ENCODE peak calls at places on chromosome 14, in eight cellular contexts. B is fibroblast of lung; V is pancreas; C is nephron progenitor cell; P is foreskin fibroblast; K is right lobe of liver; R is activated CD8-positive, alpha-beta T cell treated with anti-CD3 and anti-CD28 coated beads for 36 hours; L is adrenal gland. S is an unnamed sample.
A peak's percentile ranks its signal among the peaks of the same experiment; 100 is the strongest.

GRCh38 chr14:23513005-23513412 is 38.6 kb downstream of the ZFHX2 start:
- DNase-seq in V (no peak), L (no peak), K (no peak), B (no peak), R (no peak), P (no peak), C (no peak), S (no peak)

GRCh38 chr14:73143003-73143402 is 6.7 kb downstream of the PSEN1 start:
- DNase-seq in P (no peak), R (no peak), C (no peak), K (no peak), L (no peak), B (no peak), V (no peak), S (no peak)

GRCh38 chr14:103556976-103557758 is 5.3 kb downstream of the BAG5 start:
- DNase-seq in R (no peak), L (no peak), B (no peak), P (no peak), C (no peak), V (peak; percentile 4), K (no peak), S (no peak)

GRCh38 chr14:32469388-32470160 is 140.5 kb downstream of the AKAP6 start:
- DNase-seq in B (peak; percentile 82), R (no peak), P (no peak), K (no peak), V (no peak), C (no peak), L (no peak), S (peak; percentile 20)

GRCh38 chr14:26863736-26864135 is 265.9 kb upstream of the NOVA1 start:
- DNase-seq in K (no peak), R (no peak), V (no peak), P (peak; percentile 41), C (no peak), L (no peak), B (peak; percentile 41), S (no peak)

GRCh38 chr14:40367717-40368116 is 935.5 kb upstream of the FBXO33 start:
- DNase-seq in R (no peak), C (no peak), B (no peak), V (no peak), L (no peak), P (no peak), K (no peak), S (no peak)

GRCh38 chr14:104603623-104604401 is 760 bp downstream of the TMEM179 start:
- DNase-seq in B (no peak), P (no peak), L (peak; percentile 11), K (peak; percentile 38), C (no peak), R (no peak), V (peak; percentile 76), S (no peak)

GRCh38 chr14:55221186-55221585 is 29.8 kb upstream of the DLGAP5 start:
- DNase-seq in P (peak; percentile 31), R (no peak), C (no peak), B (peak; percentile 31), L (no peak), K (no peak), V (no peak), S (no peak)

GRCh38 chr14:104732931-104733681 is 9.1 kb downstream of the ADSS1 start:
- DNase-seq in R (no peak), L (no peak), B (no peak), V (no peak), P (no peak), K (no peak), C (no peak), S (no peak)

GRCh38 chr14:59455411-59455810 is 9.8 kb downstream of the GPR135 start:
- DNase-seq in R (no peak), L (no peak), V (no peak), C (no peak), K (no peak), P (peak; percentile 77), B (peak; percentile 42), S (no peak)

GRCh38 chr14:50823051-50823762 is 7.8 kb downstream of the NIN start:
- DNase-seq in V (no peak), P (no peak), R (peak; percentile 64), L (no peak), K (no peak), B (peak; percentile 44), C (no peak), S (no peak)

GRCh38 chr14:70782361-70782760 is 27.0 kb downstream of the MAP3K9 start:
- DNase-seq in R (no peak), P (peak; percentile 33), V (no peak), K (no peak), L (no peak), C (no peak), B (no peak), S (no peak)

GRCh38 chr14:49617846-49618519 is 2.4 kb downstream of the RPL36AL start:
- DNase-seq in V (no peak), K (no peak), B (no peak), P (no peak), C (no peak), L (no peak), R (no peak), S (no peak)

GRCh38 chr14:51089278-51089677 is 5.6 kb downstream of the TRIM9 start:
- DNase-seq in L (no peak), P (no peak), R (no peak), C (no peak), B (no peak), K (no peak), V (no peak), S (no peak)

GRCh38 chr14:62778847-62779246 is 266.4 kb downstream of the KCNH5 start:
- DNase-seq in V (no peak), L (no peak), B (peak; percentile 81), R (no peak), K (no peak), C (no peak), P (no peak), S (no peak)

GRCh38 chr14:72608391-72609204 is 285.3 kb downstream of the DPF3 start:
- DNase-seq in P (peak; percentile 93), R (no peak), L (no peak), B (peak; percentile 91), V (no peak), C (no peak), K (no peak), S (peak; percentile 66)

GRCh38 chr14:63275611-63276010 is 43.1 kb downstream of the GPHB5 start:
- DNase-seq in B (no peak), R (no peak), P (no peak), K (no peak), L (no peak), V (no peak), C (no peak), S (no peak)

GRCh38 chr14:81023095-81023710 is 67.8 kb downstream of the TSHR start:
- DNase-seq in B (no peak), K (no peak), V (no peak), C (no peak), P (no peak), L (no peak), R (no peak), S (no peak)

GRCh38 chr14:29650554-29651269 is 276.9 kb downstream of the PRKD1 start:
- DNase-seq in P (no peak), V (no peak), C (no peak), B (no peak), R (no peak), L (no peak), K (no peak), S (no peak)

DNA sequence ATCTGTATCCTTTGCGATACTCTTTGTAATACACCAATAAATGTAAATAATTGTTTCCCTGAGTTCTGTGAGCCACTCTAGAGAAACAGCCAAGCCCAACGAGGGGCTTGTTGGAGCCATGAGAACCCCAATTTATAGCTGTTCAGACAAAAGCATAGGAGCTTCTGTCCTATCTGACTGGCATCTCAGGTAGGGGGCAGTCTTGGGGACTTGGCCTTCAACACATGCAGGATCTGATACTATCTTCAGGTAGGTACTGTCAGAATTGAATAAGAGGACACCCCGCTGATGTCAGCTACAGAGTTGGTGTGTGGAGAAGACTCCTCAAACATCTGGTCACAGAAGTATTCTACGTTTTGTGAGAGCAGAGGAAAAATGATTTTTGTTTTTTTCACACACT is 25.3 kb downstream of the TXNDC16 start:
- DNase-seq in C (no peak), L (no peak), V (no peak), B (no peak), K (no peak), R (peak; percentile 7), P (no peak), S (no peak)
- TF ChIP-seq CTCF in C (no peak), L (no peak), V (no peak), B (no peak), K (no peak), R (no peak), P (no peak), S (no peak)

DNA sequence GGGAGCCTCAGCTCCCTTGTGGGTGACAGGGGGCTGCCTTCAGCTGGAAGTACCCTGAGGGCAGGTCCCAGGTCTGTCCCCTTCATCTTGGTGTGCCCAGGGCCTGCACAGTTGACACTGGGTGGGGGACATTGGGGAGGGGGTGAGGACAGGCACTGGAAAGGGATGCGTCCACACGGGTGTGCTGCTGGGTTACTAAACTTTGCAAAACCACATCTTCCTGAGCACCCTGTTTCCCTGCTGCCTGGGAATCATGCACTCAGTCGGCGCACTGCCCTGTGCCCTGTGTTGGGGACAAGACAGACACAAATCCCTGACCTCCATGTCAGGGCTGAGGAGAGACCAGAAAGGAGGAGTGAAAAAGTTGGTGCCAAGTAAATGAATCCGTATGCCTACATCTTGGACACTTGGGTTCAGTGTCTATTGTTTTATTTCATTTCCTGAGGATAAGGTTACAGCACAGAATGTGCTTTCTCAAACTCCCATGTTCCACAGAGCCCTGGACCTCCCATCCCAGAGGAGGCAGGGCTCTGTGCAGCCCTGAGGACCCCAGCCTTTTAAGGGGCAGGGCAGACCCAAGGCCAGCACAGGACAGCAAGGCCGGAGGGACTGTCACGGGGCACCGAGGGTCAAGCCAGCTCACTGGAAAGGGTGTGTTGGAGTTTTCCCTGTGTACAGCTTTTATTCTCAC is 2.9 kb upstream of the SLC25A29 start:
- DNase-seq in B (no peak), C (no peak), K (no peak), V (no peak), P (no peak), L (no peak), R (no peak), S (no peak)
- TF ChIP-seq CTCF in B (no peak), C (no peak), K (no peak), V (no peak), P (no peak), L (no peak), R (no peak), S (no peak)

DNA sequence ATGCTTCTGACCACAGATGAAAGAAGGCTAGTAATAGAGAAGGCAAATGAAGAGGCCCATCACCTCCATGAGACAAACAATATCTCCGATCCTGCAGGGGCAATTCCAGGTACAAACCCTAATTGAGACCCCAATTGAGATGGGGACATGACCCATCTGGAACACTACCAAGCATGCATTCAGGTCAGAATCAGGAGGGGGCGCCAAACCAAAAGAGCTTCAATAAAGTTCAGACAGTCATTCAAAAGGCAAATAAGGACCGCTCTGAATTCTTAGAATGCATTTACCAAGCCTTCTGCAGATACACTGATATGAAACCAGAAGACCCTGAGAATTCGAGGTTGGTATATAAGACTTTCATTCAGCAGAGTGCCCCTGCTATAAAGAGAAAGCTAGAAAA is 10.2 kb upstream of the EDDM3B start:
- DNase-seq in K (no peak), V (no peak), B (no peak), R (peak; percentile 52), P (no peak), C (peak; percentile 9), L (no peak), S (no peak)
- TF ChIP-seq CTCF in K (peak; percentile 18), V (peak; percentile 10), B (no peak), R (peak; percentile 33), P (no peak), C (peak; percentile 25), L (no peak), S (no peak)

GRCh38 chr14:94307410-94307992 is 14.4 kb upstream of the SERPINA10 start:
- DNase-seq in B (no peak), C (no peak), V (no peak), L (no peak), P (no peak), K (no peak), R (no peak), S (no peak)
- TF ChIP-seq CTCF in B (no peak), C (peak; percentile 39), V (no peak), L (no peak), P (no peak), K (peak; percentile 47), R (peak; percentile 52), S (no peak)